ENCODE peak calls at places on chromosome 18, in nine cellular contexts. H is BJ, Y is iPS DF 6.9, V is adrenal gland, U is mucosa of descending colon, B is mesendoderm, X is A549, T is fibroblast of lung, O is WERI-Rb-1. Z is an unnamed sample.

GRCh38 chr18:22223263-22223960 is 54.0 kb downstream of the GATA6 start:
- DNase-seq in H (peak; percentile 15), O (no peak), X (peak; percentile 71), U (peak; percentile 78), Y (no peak), V (peak; percentile 98), T (peak; percentile 97), B (peak; percentile 68), Z (peak; percentile 100)

GRCh38 chr18:73614812-73615211 is 532.8 kb downstream of the FBXO15 start:
- DNase-seq in O (no peak), Y (no peak), T (peak; percentile 99), X (no peak), U (no peak), H (peak; percentile 46), V (no peak), B (no peak), Z (no peak)

GRCh38 chr18:62991959-62992358 is 276.6 kb downstream of the PHLPP1 start:
- DNase-seq in B (no peak), H (no peak), O (no peak), T (no peak), X (no peak), Y (no peak), V (no peak), U (no peak), Z (peak; percentile 89)

GRCh38 chr18:13269599-13270011 is 51.0 kb downstream of the LDLRAD4 start:
- DNase-seq in B (no peak), Y (no peak), U (no peak), T (peak; percentile 40), H (no peak), O (no peak), X (no peak), V (peak; percentile 66), Z (peak; percentile 33)

GRCh38 chr18:22538463-22538862 is 120.7 kb upstream of the CTAGE1 start:
- DNase-seq in B (no peak), O (no peak), T (peak; percentile 32), Y (no peak), V (peak; percentile 71), U (no peak), H (no peak), X (no peak), Z (peak; percentile 7)

GRCh38 chr18:41767960-41768359 is 187.1 kb upstream of the PIK3C3 start:
- DNase-seq in U (peak; percentile 21), V (peak; percentile 73), O (peak; percentile 49), X (no peak), T (peak; percentile 46), Y (no peak), H (no peak), B (peak; percentile 63), Z (no peak)

GRCh38 chr18:58303363-58303762 is 259.3 kb downstream of the NEDD4L start:
- DNase-seq in B (no peak), Y (no peak), O (no peak), V (no peak), H (no peak), T (no peak), X (no peak), U (no peak), Z (no peak)

GRCh38 chr18:74251297-74252031 is 40.3 kb downstream of the CYB5A start:
- DNase-seq in U (no peak), T (peak; percentile 48), Y (no peak), O (no peak), B (peak; percentile 72), V (peak; percentile 70), H (peak; percentile 55), X (peak; percentile 41), Z (peak; percentile 33)

GRCh38 chr18:7133181-7133580 is 15.6 kb upstream of the LAMA1 start:
- DNase-seq in X (no peak), B (peak; percentile 42), V (no peak), T (peak; percentile 41), H (peak; percentile 12), U (no peak), O (no peak), Y (no peak), Z (peak; percentile 33)

GRCh38 chr18:31034541-31034940 is 8.0 kb downstream of the DSC3 start:
- DNase-seq in T (no peak), Y (no peak), H (no peak), X (no peak), V (no peak), O (no peak), B (no peak), U (no peak), Z (no peak)

GRCh38 chr18:48825101-48825745 is 125.5 kb downstream of the SMAD7 start:
- DNase-seq in X (no peak), Y (no peak), O (peak; percentile 4), U (no peak), B (no peak), T (peak; percentile 68), V (peak; percentile 55), H (no peak), Z (no peak)

GRCh38 chr18:59696311-59697235 is 650 bp downstream of the CCBE1 start:
- DNase-seq in V (no peak), B (peak; percentile 53), X (no peak), H (no peak), Y (no peak), U (no peak), O (peak; percentile 34), T (peak; percentile 67), Z (peak; percentile 80)

GRCh38 chr18:74796928-74797576 is 199.4 kb downstream of the ZNF407 start:
- DNase-seq in T (peak; percentile 86), U (no peak), O (no peak), X (no peak), Y (no peak), H (no peak), V (peak; percentile 56), B (peak; percentile 53), Z (peak; percentile 39)

GRCh38 chr18:75115514-75115913 is 93.4 kb downstream of the PTGR3 start:
- DNase-seq in V (peak; percentile 52), U (no peak), X (no peak), T (no peak), B (no peak), O (no peak), Y (no peak), H (no peak), Z (no peak)

GRCh38 chr18:11909597-11910026 is 1.5 kb upstream of the MPPE1 start:
- DNase-seq in V (no peak), H (no peak), O (no peak), B (no peak), Y (no peak), U (peak; percentile 42), T (peak; percentile 36), X (no peak), Z (peak; percentile 67)
- H3K4me3 ChIP-seq in V (no peak overlapping the region), H (no peak overlapping the region), O (peak overlapping the region; percentile 90), B (no peak overlapping the region), Y (no peak overlapping the region), U (no peak overlapping the region), T (peak overlapping the region; percentile 59), X (peak overlapping the region; percentile 50), Z (no peak overlapping the region)

DNA sequence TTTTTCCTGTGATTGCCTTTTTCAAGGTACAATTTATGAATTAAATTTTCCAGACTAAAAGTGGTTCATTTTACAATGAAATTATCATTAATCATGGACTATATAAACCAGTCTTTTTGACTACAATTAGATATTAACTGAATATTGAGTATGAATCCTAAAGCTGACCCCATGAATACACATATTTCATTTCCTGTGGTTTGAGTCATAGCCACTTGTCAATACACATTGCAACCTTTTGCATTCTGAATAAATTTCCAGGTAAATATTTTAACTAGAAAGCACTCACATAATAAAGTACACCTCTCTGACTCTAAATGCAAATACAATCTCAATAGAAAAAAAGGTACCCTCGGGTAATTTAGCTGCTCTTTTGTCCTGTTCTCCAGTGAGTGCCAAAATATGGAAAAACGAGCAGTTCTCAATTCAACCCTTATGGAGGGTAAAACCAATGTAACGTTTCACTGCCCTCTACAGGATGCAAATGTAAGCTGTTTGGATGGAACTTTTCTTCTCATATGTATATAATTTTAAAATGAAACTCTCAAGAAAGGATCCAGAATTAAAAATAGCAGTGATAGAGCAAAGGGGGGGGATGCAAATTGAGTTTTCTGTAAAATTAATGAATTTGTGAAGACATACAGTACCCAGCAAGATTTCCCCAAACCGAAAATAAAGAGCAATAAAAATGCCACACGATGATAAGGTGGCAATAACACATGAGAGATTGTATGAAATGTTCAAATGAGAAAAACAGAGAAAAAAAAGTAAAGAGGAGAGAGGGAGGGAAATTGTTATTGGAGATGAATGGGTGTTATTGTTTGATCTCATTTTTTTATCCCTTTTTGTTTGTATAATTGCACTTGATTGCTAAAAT is 1795.7 kb upstream of the PIK3C3 start:
- DNase-seq in X (no peak), V (no peak), Y (peak; percentile 16), T (peak; percentile 33), B (peak; percentile 52), H (no peak), U (no peak), O (no peak), Z (no peak)
- H3K4me3 ChIP-seq in X (no peak overlapping the region), V (no peak overlapping the region), Y (no peak overlapping the region), T (peak overlapping the region; percentile 31), B (no peak overlapping the region), H (no peak overlapping the region), U (no peak overlapping the region), O (no peak overlapping the region), Z (no peak overlapping the region)

DNA sequence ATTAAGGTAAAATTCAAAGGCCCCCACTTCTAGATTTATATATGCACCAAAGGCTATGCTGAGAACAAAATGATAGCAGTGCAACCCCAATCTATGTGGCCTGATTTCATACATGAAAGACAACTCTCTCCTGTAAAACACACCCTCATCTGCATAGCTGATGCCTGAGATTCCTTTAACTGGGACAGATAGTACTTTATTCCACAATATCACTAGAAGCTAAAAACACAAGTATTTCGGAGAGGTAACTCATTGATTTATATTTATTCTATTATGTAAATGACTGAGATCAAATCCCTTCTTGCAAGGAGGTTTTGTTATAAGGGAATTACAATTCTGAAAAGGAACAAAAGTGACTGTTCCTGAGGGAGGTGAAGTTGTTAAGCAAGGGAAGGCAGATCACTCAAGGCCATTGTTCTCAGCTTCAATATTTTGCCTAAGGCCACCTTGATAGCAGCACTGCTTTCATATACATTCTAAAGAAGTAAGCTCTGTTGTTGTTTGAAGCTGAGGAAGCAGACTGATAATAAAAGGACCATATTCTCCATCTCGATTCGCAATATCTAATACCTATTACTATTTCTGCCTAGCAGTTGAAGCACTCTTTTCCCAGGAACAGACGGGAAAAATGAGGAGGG is 471.0 kb upstream of the CDH7 start:
- DNase-seq in Y (no peak), U (no peak), H (no peak), V (no peak), X (no peak), B (peak; percentile 65), T (no peak), O (no peak), Z (no peak)
- H3K4me3 ChIP-seq in Y (no peak overlapping the region), U (no peak overlapping the region), H (no peak overlapping the region), V (no peak overlapping the region), X (no peak overlapping the region), B (no peak overlapping the region), T (no peak overlapping the region), O (no peak overlapping the region), Z (no peak overlapping the region)

DNA sequence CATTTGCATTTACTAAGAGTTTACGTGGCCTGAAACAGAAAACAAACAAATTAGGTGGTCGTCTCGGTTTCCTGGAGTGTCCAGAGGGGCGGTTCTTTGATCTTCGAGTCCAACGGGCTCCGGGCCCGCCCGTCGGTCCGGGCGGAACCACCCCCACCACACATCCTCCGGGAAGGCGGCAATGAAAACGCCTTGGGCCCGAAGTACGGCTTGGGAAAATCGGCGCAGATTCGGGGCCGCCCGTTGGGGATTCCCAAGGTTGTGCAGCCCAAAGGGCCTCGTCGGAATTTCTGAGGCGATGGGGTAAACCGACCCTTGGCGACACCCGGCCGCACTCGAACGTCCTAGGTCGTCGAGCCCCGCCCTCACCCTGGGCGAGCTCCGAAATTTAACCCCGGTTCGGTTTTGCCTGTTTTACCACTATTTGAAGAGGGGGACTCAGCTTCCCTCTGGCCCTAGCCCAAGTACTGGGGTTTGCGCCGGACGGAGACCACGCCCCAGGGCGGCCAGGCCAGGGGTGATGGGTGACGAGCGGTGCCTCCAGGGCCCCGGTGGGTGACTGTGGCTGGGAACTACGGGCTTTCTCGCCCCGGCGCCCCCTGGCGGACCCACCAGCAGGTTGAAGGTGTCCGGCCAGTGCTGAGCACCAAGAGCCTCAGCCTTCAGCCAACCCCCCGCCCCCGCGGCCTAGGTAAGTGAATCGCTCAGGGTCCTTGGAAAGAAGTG is 1.9 kb upstream of the CFAP53 start:
- DNase-seq in U (peak; percentile 88), X (peak; percentile 89), T (peak; percentile 61), Y (peak; percentile 78), V (peak; percentile 86), O (peak; percentile 76), H (no peak), B (peak; percentile 87), Z (peak; percentile 82)
- H3K4me3 ChIP-seq in U (no peak overlapping the region), X (peak overlapping the region; percentile 43), T (peak overlapping the region; percentile 46), Y (peak overlapping the region; percentile 74), V (no peak overlapping the region), O (no peak overlapping the region), H (peak overlapping the region; percentile 36), B (peak overlapping the region; percentile 16), Z (peak overlapping the region; percentile 65)

Z was measured in trophoblast cell.